ENCODE peak calls at places on chromosomes 6 and 20, in seven cellular contexts. M, W, T, A, S, B and N are unnamed samples. For H3K4me1 and H3K27me3, the result is how much of the 10 kb centered on the place peaks cover.

GRCh38 chr6:112781236-112781635 is 434.1 kb downstream of the RFPL4B start:
- DNase-seq in T (no peak), A (no peak), S (no peak), B (no peak), W (peak), M (no peak), N (peak)

GRCh38 chr6:13368716-13369115 is 40.4 kb upstream of the TBC1D7 start:
- DNase-seq in B (no peak), T (no peak), W (peak), A (no peak), M (no peak), S (no peak), N (peak)

GRCh38 chr20:20235681-20236080 is 132.2 kb upstream of the INSM1 start:
- DNase-seq in W (no peak), T (no peak), A (no peak), M (no peak), B (no peak), S (no peak), N (no peak)

GRCh38 chr20:6074145-6074561 is 20.3 kb upstream of the LRRN4 start:
- DNase-seq in B (no peak), A (no peak), W (peak), M (no peak), S (no peak), T (no peak), N (peak)

GRCh38 chr20:40512567-40512966 is 176.5 kb downstream of the MAFB start:
- DNase-seq in S (no peak), T (no peak), B (no peak), M (no peak), A (no peak), W (no peak), N (no peak)

GRCh38 chr6:30818426-30818841 is 65.9 kb upstream of the DDR1 start:
- DNase-seq in W (peak), A (no peak), T (no peak), M (no peak), B (no peak), S (no peak), N (peak)

GRCh38 chr6:165702669-165703068 is 39.6 kb upstream of the PDE10A start:
- DNase-seq in W (no peak), B (no peak), A (no peak), T (no peak), M (no peak), S (no peak), N (no peak)

GRCh38 chr6:46054531-46054930 is 38.9 kb upstream of the CLIC5 start:
- DNase-seq in S (no peak), M (no peak), A (no peak), W (no peak), B (no peak), T (no peak), N (no peak)

GRCh38 chr20:50870572-50871161 is 60.6 kb downstream of the ADNP start:
- DNase-seq in T (peak), S (no peak), A (no peak), W (no peak), B (no peak), M (peak), N (peak)

GRCh38 chr6:11379805-11380204 is 147.3 kb upstream of the NEDD9 start:
- DNase-seq in T (no peak), S (no peak), A (no peak), W (no peak), M (no peak), B (no peak), N (no peak)

GRCh38 chr6:140355476-140355875 is 981.0 kb upstream of the CITED2 start:
- DNase-seq in A (no peak), T (no peak), S (no peak), W (no peak), B (no peak), M (no peak), N (peak)

GRCh38 chr6:116390571-116390970 is 19.8 kb downstream of the DSE start:
- DNase-seq in T (no peak), B (no peak), A (no peak), S (no peak), W (no peak), M (no peak), N (no peak)

GRCh38 chr20:31833130-31833930 is 12.1 kb downstream of the FOXS1 start:
- DNase-seq in B (peak), T (peak), S (peak), A (no peak), W (peak), M (peak), N (peak)

GRCh38 chr6:120010075-120010474 is 660.5 kb upstream of the MAN1A1 start:
- DNase-seq in W (no peak), A (no peak), S (no peak), B (no peak), T (no peak), M (no peak), N (no peak)

GRCh38 chr6:146984251-146984924 is 219.8 kb upstream of the STXBP5 start:
- DNase-seq in M (no peak), S (no peak), B (no peak), W (no peak), T (no peak), A (no peak), N (peak)

GRCh38 chr20:61694666-61695065 is 371.0 kb downstream of the TAF4 start:
- DNase-seq in B (no peak), A (no peak), M (no peak), W (no peak), T (no peak), S (peak), N (no peak)

GRCh38 chr6:219019-219570 is 73.2 kb upstream of the DUSP22 start:
- DNase-seq in B (no peak), T (no peak), M (no peak), W (no peak), A (no peak), S (no peak), N (no peak)

GRCh38 chr6:14671261-14671681 is 553.7 kb downstream of the CD83 start:
- DNase-seq in M (no peak), B (no peak), A (peak), W (peak), T (peak), S (no peak), N (peak)

GRCh38 chr6:24910850-24911712 is 24.7 kb downstream of the RIPOR2 start:
- DNase-seq in M (no peak), W (peak), B (peak), A (peak), S (peak), T (peak), N (peak)

GRCh38 chr6:53926505-53926904 is 131.7 kb downstream of the LRRC1 start:
- DNase-seq in S (no peak), B (no peak), M (no peak), W (peak), A (no peak), T (no peak), N (peak)

GRCh38 chr6:146543940-146544661 is 468 bp downstream of the RAB32 start:
- DNase-seq in W (no peak), S (peak), B (peak), M (no peak), T (peak), A (peak), N (peak)

DNA sequence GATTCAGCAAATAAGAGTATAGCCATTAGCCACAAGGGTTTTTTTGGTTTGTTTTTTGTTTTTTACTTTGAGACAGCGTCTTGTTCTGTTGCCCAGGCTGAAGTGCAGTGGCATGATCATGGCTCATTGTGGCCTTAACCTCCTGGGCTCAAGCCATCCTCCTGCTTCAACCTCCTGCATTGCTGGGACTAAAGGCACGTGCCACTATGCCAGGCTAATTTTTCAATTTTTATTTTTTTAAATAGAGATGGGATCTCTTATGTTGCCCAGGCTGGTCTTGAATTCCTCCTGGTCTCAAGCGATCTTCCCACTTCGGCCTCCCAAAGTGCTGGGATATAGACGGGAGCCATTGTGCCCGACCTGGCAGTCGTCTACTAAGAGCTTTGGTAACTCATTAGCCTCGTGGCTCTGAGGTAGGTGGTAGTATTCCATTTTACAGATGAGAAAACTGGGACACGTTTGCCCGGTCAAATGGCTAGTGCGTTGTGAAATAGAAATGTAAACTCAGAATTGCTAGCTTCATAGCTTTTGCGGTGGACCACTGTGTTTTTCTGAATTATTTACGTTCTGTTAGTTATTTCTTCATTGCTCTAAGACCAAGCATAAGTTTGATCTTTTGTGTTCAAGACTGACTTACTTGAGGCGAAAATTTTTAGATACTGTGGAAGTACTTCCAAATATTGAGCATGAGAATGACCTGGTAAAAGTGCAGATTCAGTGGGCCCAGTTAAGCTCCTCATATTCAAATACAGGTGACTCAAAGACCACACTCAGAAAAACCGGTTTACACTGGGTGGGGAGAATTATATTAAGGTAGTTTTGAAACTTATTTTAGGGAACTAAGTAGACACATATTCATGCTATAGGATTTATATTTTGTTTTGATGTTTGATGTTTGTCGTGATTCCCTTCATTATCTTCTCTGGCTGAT is 2.1 kb downstream of the PANK2 start:
- DNase-seq in W (no peak), M (no peak), S (no peak), B (no peak), T (no peak), A (no peak), N (no peak)
- H3K4me1 ChIP-seq in W (under half), M (under half), S (half or more), B (half or more), T (under half), A (under half), N (under half)

GRCh38 chr20:62831361-62831788 is 14.5 kb downstream of the COL9A3 start:
- DNase-seq in T (no peak), W (no peak), A (peak), B (no peak), S (no peak), M (no peak), N (no peak)
- H3K27me3 ChIP-seq in T (under half), W (under half), A (under half), B (under half), S (under half), M (under half), N (under half)

DNA sequence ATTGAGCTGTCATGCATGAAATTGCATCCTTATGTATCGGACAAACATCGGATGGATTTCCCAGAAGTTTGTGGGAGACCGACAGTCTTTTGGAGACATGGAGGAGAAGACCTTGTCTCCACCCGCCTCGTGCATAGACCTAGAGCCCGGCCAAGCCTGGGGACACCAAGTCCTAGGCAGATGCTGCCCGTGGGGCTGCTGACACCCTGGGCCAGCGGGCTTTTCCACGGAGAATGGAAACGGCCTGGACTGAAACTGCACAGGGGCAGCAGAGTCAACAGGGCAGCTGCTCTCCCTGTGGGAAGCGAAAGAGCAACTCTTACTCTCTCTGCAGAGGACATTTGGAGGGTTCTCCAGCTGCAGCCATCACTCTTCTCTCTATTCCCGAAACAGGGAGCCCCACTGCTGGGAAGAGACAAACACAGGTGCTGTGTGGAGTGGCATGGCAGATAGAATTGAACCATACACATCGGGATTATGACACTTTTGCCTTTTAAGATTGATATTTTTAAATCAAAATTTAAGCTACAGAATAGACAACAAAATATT is 401.2 kb downstream of the THBS2 start:
- DNase-seq in S (no peak), A (no peak), M (no peak), B (no peak), T (no peak), W (no peak), N (peak)
- H3K4me3 ChIP-seq in S (no peak), A (no peak), M (no peak), B (no peak), T (peak), W (no peak), N (peak)

GRCh38 chr20:46071573-46071972 is 18.2 kb downstream of the NCOA5 start:
- DNase-seq in M (no peak), B (no peak), T (no peak), S (no peak), W (no peak), A (no peak), N (no peak)

GRCh38 chr20:46076806-46077205 is 13.0 kb downstream of the NCOA5 start:
- DNase-seq in B (no peak), S (no peak), W (no peak), M (no peak), A (no peak), T (no peak), N (no peak)

GRCh38 chr20:46073443-46073842 is 16.3 kb downstream of the NCOA5 start:
- DNase-seq in M (no peak), B (no peak), S (no peak), T (no peak), W (no peak), A (no peak), N (no peak)

GRCh38 chr20:46073024-46073423 is 16.7 kb downstream of the NCOA5 start:
- DNase-seq in S (no peak), W (no peak), M (no peak), A (no peak), T (no peak), B (no peak), N (no peak)

GRCh38 chr20:46074006-46074405 is 15.8 kb downstream of the NCOA5 start:
- DNase-seq in M (no peak), A (no peak), B (no peak), W (no peak), S (no peak), T (no peak), N (no peak)
- H3K4me1 ChIP-seq in M (under half), A (under half), B (half or more), W (under half), S (under half), T (under half), N (under half)

GRCh38 chr20:59222239-59222981 is 58.8 kb downstream of the ZNF831 start:
- DNase-seq in W (peak), M (peak), S (peak), B (peak), T (peak), A (peak), N (peak)

GRCh38 chr20:59223750-59224149 is 60.1 kb downstream of the ZNF831 start:
- DNase-seq in B (no peak), T (no peak), W (no peak), S (no peak), M (no peak), A (no peak), N (no peak)

GRCh38 chr20:59221049-59221748 is 57.6 kb downstream of the ZNF831 start:
- DNase-seq in B (no peak), M (no peak), W (no peak), S (no peak), A (no peak), T (no peak), N (peak)

GRCh38 chr20:59221881-59222238 is 58.2 kb downstream of the ZNF831 start:
- DNase-seq in S (no peak), W (no peak), A (no peak), T (no peak), M (no peak), B (no peak), N (peak)

GRCh38 chr20:59222982-59223610 is 59.5 kb downstream of the ZNF831 start:
- DNase-seq in B (no peak), S (no peak), W (no peak), T (no peak), M (no peak), A (no peak), N (no peak)
- H3K27me3 ChIP-seq in B (under half), S (under half), W (half or more), T (under half), M (under half), A (under half), N (under half)

GRCh38 chr6:6940031-6940664 is 167.6 kb upstream of the RREB1 start:
- DNase-seq in B (no peak), M (no peak), A (no peak), S (no peak), W (no peak), T (no peak), N (no peak)

GRCh38 chr6:6942826-6943225 is 164.9 kb upstream of the RREB1 start:
- DNase-seq in B (peak), A (no peak), M (no peak), T (no peak), W (no peak), S (peak), N (peak)

GRCh38 chr6:6941201-6941600 is 166.6 kb upstream of the RREB1 start:
- DNase-seq in A (no peak), T (no peak), S (no peak), B (no peak), M (no peak), W (no peak), N (no peak)

GRCh38 chr6:6946477-6947145 is 161.2 kb upstream of the RREB1 start:
- DNase-seq in A (no peak), M (no peak), W (no peak), T (no peak), B (no peak), S (no peak), N (no peak)

GRCh38 chr6:6943411-6943810 is 164.3 kb upstream of the RREB1 start:
- DNase-seq in B (no peak), W (no peak), S (no peak), M (no peak), A (no peak), T (no peak), N (no peak)
- H3K4me3 ChIP-seq in B (no peak), W (no peak), S (no peak), M (no peak), A (no peak), T (no peak), N (no peak)